ENCODE peak calls at places on chromosomes 16 and 17, in ten cellular contexts. A is GOT3; C is colonic mucosa; J is NCI-H460; H is sigmoid colon; F is RWPE1; P is Right ventricle myocardium superior; B is activated gamma-delta T cell treated with anti-CD3 and anti-CD28 coated beads, Interleukin-2, amount 50 U/mL, for 16 hours; X is dorsolateral prefrontal cortex; V is stimulated activated CD4-positive, alpha-beta T cell treated with anti-CD3 and anti-CD28 coated beads, Interleukin-4, amount 100 ng/mL, for 1 hour. E is an unnamed sample.

GRCh38 chr16:81593481-81593880 is 148.9 kb downstream of the CMIP start:
- DNase-seq in A (no peak), C (no peak), J (no peak), H (no peak), F (no peak), P (no peak), B (no peak), X (no peak), V (no peak), E (no peak)

GRCh38 chr16:86575754-86576557 is 2.4 kb upstream of the FOXL1 start:
- DNase-seq in A (peak; percentile 56), C (peak; percentile 79), J (peak; percentile 91), H (no peak), F (peak; percentile 96), P (peak; percentile 91), B (no peak), X (no peak), V (peak; percentile 57), E (no peak)

GRCh38 chr17:81666092-81666341 is 388 bp downstream of the OXLD1 start:
- DNase-seq in A (no peak), C (peak; percentile 30), J (no peak), H (no peak), F (no peak), P (no peak), B (no peak), X (no peak), V (no peak), E (no peak)

GRCh38 chr17:35731932-35732805 is 730 bp downstream of the RASL10B start:
- DNase-seq in A (no peak), C (no peak), J (no peak), H (no peak), F (no peak), P (no peak), B (no peak), X (no peak), V (no peak), E (no peak)

GRCh38 chr17:31523862-31524730 is 132.6 kb downstream of the RAB11FIP4 start:
- DNase-seq in A (no peak), C (no peak), J (no peak), H (no peak), F (no peak), P (no peak), B (no peak), X (no peak), V (no peak), E (no peak)

GRCh38 chr17:32586666-32587065 is 99.9 kb downstream of the CDK5R1 start:
- DNase-seq in A (no peak), C (no peak), J (no peak), H (no peak), F (peak; percentile 31), P (no peak), B (no peak), X (no peak), V (no peak), E (no peak)

GRCh38 chr17:32492648-32493289 is 6.0 kb downstream of the CDK5R1 start:
- DNase-seq in A (no peak), C (no peak), J (no peak), H (no peak), F (no peak), P (no peak), B (no peak), X (no peak), V (no peak), E (no peak)

GRCh38 chr17:73633736-73634135 is 10.5 kb downstream of the SDK2 start:
- DNase-seq in A (no peak), C (no peak), J (no peak), H (peak; percentile 43), F (no peak), P (peak; percentile 20), B (no peak), X (no peak), V (no peak), E (no peak)

GRCh38 chr16:31435341-31436220 is 7.0 kb downstream of the ZNF843 start:
- DNase-seq in A (no peak), C (no peak), J (no peak), H (peak; percentile 44), F (peak; percentile 18), P (no peak), B (no peak), X (peak; percentile 24), V (no peak), E (no peak)

GRCh38 chr17:80980397-80981061 is 11.1 kb upstream of the CHMP6 start:
- DNase-seq in A (no peak), C (no peak), J (no peak), H (no peak), F (no peak), P (no peak), B (no peak), X (no peak), V (peak; percentile 40), E (no peak)

GRCh38 chr17:5861246-5861645 is 208.9 kb upstream of the WSCD1 start:
- DNase-seq in A (no peak), C (no peak), J (no peak), H (no peak), F (no peak), P (no peak), B (no peak), X (no peak), V (no peak), E (no peak)

GRCh38 chr16:12341423-12341822 is 364.9 kb downstream of the SNX29 start:
- DNase-seq in A (no peak), C (no peak), J (no peak), H (no peak), F (no peak), P (no peak), B (no peak), X (no peak), V (no peak), E (no peak)

GRCh38 chr17:17710728-17711541 is 29.7 kb downstream of the RAI1 start:
- DNase-seq in A (no peak), C (peak; percentile 91), J (peak; percentile 61), H (peak; percentile 83), F (peak; percentile 94), P (no peak), B (no peak), X (peak; percentile 65), V (no peak), E (no peak)

GRCh38 chr17:33142703-33143299 is 150.3 kb downstream of the ASIC2 start:
- DNase-seq in A (no peak), C (peak; percentile 27), J (peak; percentile 12), H (no peak), F (peak; percentile 59), P (no peak), B (no peak), X (no peak), V (no peak), E (no peak)

GRCh38 chr17:62083651-62084050 is 18.6 kb upstream of the MED13 start:
- DNase-seq in A (no peak), C (no peak), J (no peak), H (no peak), F (no peak), P (no peak), B (no peak), X (no peak), V (no peak), E (no peak)

GRCh38 chr17:29076722-29077121 is 33.8 kb downstream of the PIPOX start:
- DNase-seq in A (no peak), C (no peak), J (no peak), H (no peak), F (no peak), P (no peak), B (no peak), X (peak; percentile 68), V (no peak), E (no peak)

GRCh38 chr17:76408037-76408849 is 23.8 kb downstream of the SPHK1 start:
- DNase-seq in A (no peak), C (peak; percentile 78), J (peak; percentile 53), H (no peak), F (peak; percentile 60), P (peak; percentile 71), B (peak; percentile 55), X (peak; percentile 59), V (peak; percentile 73), E (peak; percentile 41)

GRCh38 chr17:65057520-65058075 is 1.1 kb upstream of the GNA13 start:
- DNase-seq in A (no peak), C (peak; percentile 39), J (no peak), H (peak; percentile 72), F (no peak), P (no peak), B (no peak), X (no peak), V (peak; percentile 6), E (no peak)

GRCh38 chr17:50346313-50347086 is 574 bp downstream of the XYLT2 start:
- DNase-seq in A (no peak), C (peak; percentile 64), J (peak; percentile 18), H (peak; percentile 76), F (peak; percentile 35), P (peak; percentile 67), B (peak; percentile 30), X (no peak), V (peak; percentile 61), E (no peak)

E was measured in NCI-H187.